ENCODE peak calls at places on chromosome 1, in seven cellular contexts. D is HCT116, I is K562, X is H1, S is SK-N-SH, F is GM12878, R is HepG2. U is an unnamed sample.

GRCh38 chr1:93365813-93366212 is 20.1 kb downstream of the DR1 start:
- DNase-seq in F (no peak), I (no peak), R (no peak), S (no peak), X (no peak), D (no peak), U (no peak)

GRCh38 chr1:228478912-228479665 is 8.1 kb upstream of the RNF187 start:
- DNase-seq in D (no peak), S (no peak), I (no peak), X (no peak), F (no peak), R (no peak), U (no peak)

GRCh38 chr1:226558293-226558692 is 9.7 kb downstream of the STUM start:
- DNase-seq in S (no peak), R (no peak), D (no peak), F (no peak), I (no peak), X (no peak), U (no peak)

GRCh38 chr1:108881369-108881768 is 4.6 kb downstream of the GPSM2 start:
- DNase-seq in X (no peak), I (no peak), D (no peak), R (no peak), S (no peak), F (no peak), U (no peak)

GRCh38 chr1:174912243-174912642 is 87.5 kb upstream of the CACYBP start:
- DNase-seq in R (no peak), I (no peak), F (peak), S (no peak), X (no peak), D (no peak), U (no peak)

GRCh38 chr1:60898413-60898812 is 183.9 kb upstream of the NFIA start:
- DNase-seq in D (no peak), F (no peak), S (no peak), R (no peak), X (no peak), I (peak), U (no peak)

GRCh38 chr1:244863491-244864252 is 671 bp downstream of the HNRNPU start:
- DNase-seq in S (peak), F (no peak), I (peak), D (no peak), X (no peak), R (no peak), U (no peak)

GRCh38 chr1:36304521-36304920 is 1.6 kb upstream of the SH3D21 start:
- DNase-seq in D (no peak), R (no peak), S (no peak), I (no peak), X (no peak), F (no peak), U (no peak)

GRCh38 chr1:78554840-78555239 is 64.1 kb downstream of the PTGFR start:
- DNase-seq in R (no peak), F (no peak), S (no peak), I (no peak), D (no peak), X (no peak), U (no peak)

GRCh38 chr1:165062346-165062745 is 294.2 kb downstream of the LMX1A start:
- DNase-seq in I (no peak), S (no peak), R (no peak), F (no peak), X (no peak), D (no peak), U (no peak)

DNA sequence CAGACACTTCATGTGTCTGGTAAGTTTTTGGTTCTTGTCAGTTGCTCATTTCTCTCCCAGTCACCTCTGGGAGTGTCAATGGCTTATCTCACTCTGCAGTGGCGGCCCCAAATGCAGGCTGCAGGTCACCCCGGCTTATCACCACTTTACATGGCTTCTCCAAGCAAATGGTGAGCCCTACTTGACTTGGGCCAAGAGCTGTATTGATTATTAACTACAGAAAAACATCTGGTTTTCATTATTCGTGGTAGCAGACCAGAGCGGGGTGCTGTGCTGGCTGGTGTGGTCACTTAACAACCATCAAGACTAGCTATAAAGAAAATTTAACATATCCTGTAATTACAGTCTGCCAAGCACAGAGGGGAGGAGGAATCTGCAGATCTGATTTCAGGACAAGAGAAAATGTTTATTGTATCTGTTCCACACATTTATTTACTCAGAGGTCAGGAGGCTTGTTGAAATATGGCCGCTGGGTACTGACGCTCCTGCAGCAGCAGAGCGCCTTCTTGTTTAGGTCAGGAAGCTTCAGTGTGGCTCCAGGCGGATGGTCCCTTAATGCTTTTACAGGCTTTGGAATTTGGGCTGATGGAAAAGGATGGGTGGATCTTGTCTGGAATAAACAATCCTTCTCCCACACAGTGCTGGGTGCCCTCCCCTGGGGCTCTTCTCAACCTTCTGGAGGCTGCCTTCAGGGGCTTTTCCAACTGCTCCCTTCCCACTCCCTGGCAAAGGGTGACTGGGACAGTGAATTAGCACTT is 87.8 kb downstream of the HLX start:
- DNase-seq in S (peak), D (no peak), X (no peak), R (no peak), F (no peak), I (peak), U (no peak)
- TF ChIP-seq JUND in S (no peak), D (no peak), X (no peak), R (no peak), F (no peak), I (peak), U (no peak)

DNA sequence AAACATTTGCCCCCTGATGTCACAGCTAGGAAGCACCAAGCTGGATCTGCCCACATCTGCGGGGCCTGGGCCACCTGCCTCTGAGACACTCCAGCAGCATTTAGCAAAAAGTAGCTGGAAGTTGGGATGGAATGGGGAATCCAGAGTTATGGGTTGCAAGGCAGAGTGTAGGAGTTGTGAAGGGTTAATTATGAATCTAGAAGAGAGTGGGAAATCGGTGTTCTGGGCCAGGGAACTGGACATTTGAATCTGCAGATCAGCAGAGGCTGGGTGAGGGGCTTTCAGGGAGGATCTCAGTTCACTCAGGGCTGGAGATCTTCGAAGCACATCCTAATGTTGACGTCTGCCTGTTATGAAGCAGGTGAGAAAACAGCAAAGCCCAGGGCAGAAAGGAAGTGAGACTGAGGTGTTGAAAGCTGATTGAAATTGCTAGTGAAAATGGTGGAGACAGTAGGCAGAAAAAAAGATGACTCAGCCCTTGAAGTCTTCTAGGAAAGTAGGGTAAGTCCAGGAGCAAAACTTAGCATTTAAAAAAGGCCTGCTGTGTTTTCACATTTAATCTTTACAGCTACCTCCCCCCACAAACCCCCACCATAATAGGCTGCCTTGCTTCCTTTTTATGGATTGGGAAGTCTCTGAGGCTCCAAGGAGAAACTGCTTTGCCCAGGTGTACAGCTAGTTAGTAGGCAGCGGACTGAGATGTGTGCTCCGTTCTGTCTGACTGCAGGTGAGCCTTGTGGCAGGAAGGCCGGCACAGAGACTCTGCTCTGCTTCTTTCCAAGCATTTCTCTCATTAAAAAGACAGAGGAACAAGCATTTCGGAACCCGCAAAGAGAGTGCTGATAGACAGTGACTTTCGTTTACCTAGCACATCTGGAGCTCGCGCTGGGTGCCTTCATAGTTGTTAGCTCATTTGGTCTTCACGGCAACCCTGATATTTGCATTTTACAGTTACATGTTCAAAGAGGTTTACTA is 7.2 kb downstream of the VANGL1 start:
- DNase-seq in S (no peak), I (peak), R (no peak), D (no peak), F (peak), X (no peak), U (no peak)
- TF ChIP-seq JUND in S (no peak), I (peak), R (no peak), D (no peak), F (peak), X (no peak), U (no peak)

GRCh38 chr1:6007318-6008083 is 15.3 kb upstream of the NPHP4 start:
- DNase-seq in X (no peak), F (no peak), I (peak), S (no peak), D (no peak), R (no peak), U (no peak)

GRCh38 chr1:6006882-6007281 is 14.7 kb upstream of the NPHP4 start:
- DNase-seq in S (no peak), F (no peak), X (no peak), R (no peak), I (peak), D (no peak), U (no peak)

GRCh38 chr1:6009120-6010040 is 17.2 kb upstream of the NPHP4 start:
- DNase-seq in F (no peak), R (peak), I (no peak), S (no peak), X (no peak), D (no peak), U (no peak)

GRCh38 chr1:6008696-6009095 is 16.5 kb upstream of the NPHP4 start:
- DNase-seq in R (no peak), X (no peak), S (no peak), D (no peak), I (no peak), F (no peak), U (no peak)

DNA sequence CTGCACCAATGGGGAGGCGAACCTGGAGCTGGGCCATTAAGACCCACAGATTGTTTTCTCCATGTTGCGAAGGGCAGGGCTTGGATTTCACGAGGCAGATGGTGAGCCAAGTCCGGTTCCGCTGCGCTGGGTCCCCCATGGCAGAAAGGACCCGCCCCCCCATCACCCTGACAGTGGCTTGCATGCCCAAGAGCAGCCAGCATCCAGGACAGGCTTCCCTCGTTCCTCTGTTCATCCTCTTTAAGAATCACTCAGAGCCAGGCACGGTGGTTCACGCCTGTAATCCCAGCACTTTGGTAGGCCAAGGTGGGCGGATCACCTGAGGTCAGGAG is 15.8 kb upstream of the NPHP4 start:
- DNase-seq in F (no peak), I (no peak), R (no peak), X (no peak), S (no peak), D (no peak), U (no peak)
- TF ChIP-seq JUND in F (no peak), I (no peak), R (no peak), X (no peak), S (no peak), D (no peak), U (no peak)

GRCh38 chr1:182667848-182668505 is 16.4 kb downstream of the RGS8 start:
- DNase-seq in D (no peak), F (no peak), I (no peak), S (no peak), R (no peak), X (no peak), U (no peak)
- TF ChIP-seq JUND in D (no peak), F (no peak), I (no peak), S (no peak), R (no peak), X (no peak), U (no peak)

DNA sequence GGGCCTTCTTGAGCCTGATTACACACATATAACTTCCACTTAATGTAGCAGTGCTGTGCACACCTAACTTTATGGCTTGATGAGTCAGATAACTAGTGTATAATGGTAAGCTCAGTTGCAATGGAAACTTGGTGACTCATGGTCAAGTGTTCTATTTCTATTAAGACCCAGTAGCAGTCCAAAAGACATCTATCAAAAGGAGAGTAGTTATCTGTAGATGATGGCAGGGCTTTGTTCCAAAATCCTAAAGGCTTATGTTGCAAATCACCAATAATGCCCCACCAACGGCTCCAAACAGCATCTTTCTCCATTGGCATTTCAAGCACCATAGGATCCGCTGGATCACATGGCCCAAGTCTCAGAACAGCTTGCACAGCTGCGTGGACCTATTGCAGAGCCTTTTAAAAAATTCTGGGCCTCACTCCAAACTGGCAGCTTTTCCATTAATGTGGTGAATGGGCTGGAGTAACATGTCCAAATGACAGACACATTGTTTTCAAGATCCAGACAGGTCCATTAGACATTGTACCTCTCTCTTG is 566.8 kb upstream of the USP24 start:
- DNase-seq in F (no peak), D (peak), I (no peak), R (no peak), X (no peak), S (no peak), U (no peak)
- TF ChIP-seq JUND in F (no peak), D (peak), I (no peak), R (no peak), X (no peak), S (peak), U (no peak)

GRCh38 chr1:76830373-76830772 is 36.9 kb upstream of the ST6GALNAC5 start:
- DNase-seq in S (no peak), I (no peak), R (no peak), X (no peak), F (no peak), D (no peak), U (no peak)
- TF ChIP-seq JUND in S (no peak), I (no peak), R (no peak), X (no peak), F (no peak), D (no peak), U (no peak)